ENCODE peak calls at places on chromosomes 13 and 19, in nine cellular contexts. L is AG10803, D is vagina, O is body of pancreas, Q is lower leg skin, P is psoas muscle, C is lower lobe of right lung, W is cardiac fibroblast, R is tibial nerve. J is an unnamed sample.

GRCh38 chr19:47741544-47742125 is 3.7 kb upstream of the NOP53 start:
- DNase-seq in L (no peak), D (no peak), O (no peak), Q (no peak), P (no peak), C (no peak), W (no peak), R (no peak), J (no peak)

GRCh38 chr13:79869326-79869725 is 388.4 kb downstream of the NDFIP2 start:
- DNase-seq in L (no peak), D (no peak), O (no peak), Q (no peak), P (no peak), C (no peak), W (no peak), R (no peak), J (no peak)

GRCh38 chr19:23872282-23872919 is 42.3 kb upstream of the ZNF726 start:
- DNase-seq in L (no peak), D (no peak), O (no peak), Q (no peak), P (no peak), C (no peak), W (no peak), R (no peak), J (no peak)

GRCh38 chr13:40488869-40489391 is 177.5 kb downstream of the FOXO1 start:
- DNase-seq in L (no peak), D (no peak), O (no peak), Q (peak; percentile 76), P (no peak), C (no peak), W (no peak), R (no peak), J (peak; percentile 59)

GRCh38 chr13:29105779-29106178 is 285.6 kb downstream of the MTUS2 start:
- DNase-seq in L (no peak), D (no peak), O (no peak), Q (no peak), P (no peak), C (no peak), W (no peak), R (no peak), J (no peak)

GRCh38 chr13:37595162-37595561 is 3.4 kb downstream of the POSTN start:
- DNase-seq in L (peak; percentile 46), D (no peak), O (no peak), Q (no peak), P (no peak), C (no peak), W (peak; percentile 79), R (no peak), J (no peak)

GRCh38 chr13:44373601-44374347 is at the start of gene SERP2:
- DNase-seq in L (peak; percentile 11), D (no peak), O (peak; percentile 40), Q (no peak), P (peak; percentile 33), C (no peak), W (no peak), R (no peak), J (no peak)

GRCh38 chr13:85806553-85807175 is 7.4 kb upstream of the SLITRK6 start:
- DNase-seq in L (peak; percentile 37), D (no peak), O (no peak), Q (no peak), P (no peak), C (no peak), W (peak; percentile 72), R (no peak), J (no peak)

GRCh38 chr13:30438286-30438685 is 16.0 kb downstream of the UBE2L5 start:
- DNase-seq in L (no peak), D (peak; percentile 20), O (no peak), Q (no peak), P (no peak), C (no peak), W (no peak), R (no peak), J (no peak)

GRCh38 chr13:19634129-19634740 is 776 bp downstream of the MPHOSPH8 start:
- DNase-seq in L (peak; percentile 58), D (no peak), O (peak; percentile 29), Q (no peak), P (no peak), C (no peak), W (peak; percentile 54), R (peak; percentile 26), J (no peak)

GRCh38 chr19:49113762-49114629 is at the start of gene LIN7B:
- DNase-seq in L (peak; percentile 54), D (no peak), O (peak; percentile 72), Q (peak; percentile 90), P (peak; percentile 65), C (peak; percentile 71), W (peak; percentile 72), R (no peak), J (no peak)

GRCh38 chr19:4967738-4968461 is 1.0 kb upstream of the KDM4B start:
- DNase-seq in L (peak; percentile 51), D (no peak), O (no peak), Q (no peak), P (no peak), C (no peak), W (peak; percentile 40), R (no peak), J (peak; percentile 72)

GRCh38 chr19:28963481-28964245 is 249.3 kb downstream of the UQCRFS1 start:
- DNase-seq in L (peak; percentile 33), D (no peak), O (no peak), Q (no peak), P (no peak), C (no peak), W (no peak), R (no peak), J (no peak)

GRCh38 chr19:4866595-4867424 is 657 bp downstream of the PLIN3 start:
- DNase-seq in L (peak; percentile 48), D (no peak), O (peak; percentile 51), Q (peak; percentile 94), P (peak; percentile 64), C (peak; percentile 84), W (peak; percentile 53), R (peak; percentile 66), J (peak; percentile 82)

GRCh38 chr19:13884726-13885591 is 8.0 kb downstream of the NANOS3 start:
- DNase-seq in L (no peak), D (no peak), O (peak; percentile 97), Q (no peak), P (no peak), C (no peak), W (no peak), R (no peak), J (no peak)

GRCh38 chr19:51689751-51690358 is 3.3 kb upstream of the SPACA6 start:
- DNase-seq in L (peak; percentile 35), D (no peak), O (peak; percentile 37), Q (peak; percentile 87), P (peak; percentile 52), C (peak; percentile 55), W (peak; percentile 68), R (peak; percentile 27), J (no peak)

GRCh38 chr19:38618590-38619360 is at the start of gene EIF3K:
- DNase-seq in L (peak; percentile 98), D (peak; percentile 99), O (peak; percentile 99), Q (peak; percentile 100), P (peak; percentile 99), C (peak; percentile 100), W (peak; percentile 99), R (peak; percentile 96), J (peak; percentile 99)
- H3K4me3 ChIP-seq in L (peak within 1 kb of the TSS; percentile 100), D (peak within 1 kb of the TSS; percentile 82), O (peak within 1 kb of the TSS; percentile 93), Q (peak within 1 kb of the TSS; percentile 92), P (peak within 1 kb of the TSS; percentile 95), C (peak within 1 kb of the TSS; percentile 93), W (peak within 1 kb of the TSS; percentile 98), R (peak within 1 kb of the TSS; percentile 78), J (peak within 1 kb of the TSS; percentile 95)

DNA sequence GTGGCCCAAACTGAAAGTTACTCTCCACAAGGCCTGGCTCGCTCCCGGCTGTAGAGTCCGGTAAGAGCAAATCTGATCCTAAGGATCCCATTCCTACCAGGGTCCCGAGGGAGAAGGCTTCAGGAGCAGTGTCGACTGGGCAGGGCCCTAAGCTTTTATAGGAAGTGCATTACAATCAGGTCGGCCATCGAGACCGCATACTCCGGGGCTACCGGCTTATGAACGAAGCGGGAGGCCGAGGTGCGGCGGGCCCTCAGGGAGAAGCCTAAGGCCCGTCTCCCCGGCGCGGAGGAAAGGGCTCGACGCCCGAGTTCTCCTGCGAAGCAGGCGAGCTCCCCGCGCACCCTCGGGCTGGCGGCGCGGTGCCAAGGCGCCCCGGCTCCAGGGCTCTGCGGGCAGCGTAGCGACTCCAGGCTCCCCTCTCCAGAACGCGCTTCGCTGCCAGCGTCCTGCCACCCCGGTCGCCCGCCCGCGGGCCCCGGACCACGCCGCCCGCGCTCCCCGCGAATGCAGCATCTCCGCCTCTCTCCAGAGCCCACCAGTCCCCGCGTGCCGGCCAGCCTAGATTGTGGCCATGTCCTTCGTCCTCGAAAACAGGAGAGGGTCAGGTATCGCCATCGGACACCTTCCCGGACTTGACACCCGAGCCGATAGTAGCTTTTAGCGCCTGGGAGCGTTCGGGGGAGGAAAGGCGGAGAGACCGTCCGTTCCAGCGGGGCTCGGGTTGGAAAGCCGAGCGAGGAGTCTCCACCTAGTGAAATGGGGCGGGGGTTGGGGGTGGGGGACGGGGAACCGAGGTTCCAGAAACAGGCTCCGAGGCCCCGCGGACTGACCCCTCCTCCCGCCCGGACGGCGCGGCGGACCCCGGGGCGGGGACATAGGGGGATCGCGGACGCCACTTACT is 1.3 kb downstream of the EFNB2 start:
- DNase-seq in L (peak; percentile 62), D (no peak), O (peak; percentile 42), Q (peak; percentile 89), P (peak; percentile 30), C (peak; percentile 75), W (peak; percentile 63), R (peak; percentile 44), J (peak; percentile 79)
- TF ChIP-seq CTCF in L (no peak), D (no peak), O (no peak), Q (no peak), P (no peak), C (no peak), W (peak; percentile 3), R (no peak), J (no peak)

DNA sequence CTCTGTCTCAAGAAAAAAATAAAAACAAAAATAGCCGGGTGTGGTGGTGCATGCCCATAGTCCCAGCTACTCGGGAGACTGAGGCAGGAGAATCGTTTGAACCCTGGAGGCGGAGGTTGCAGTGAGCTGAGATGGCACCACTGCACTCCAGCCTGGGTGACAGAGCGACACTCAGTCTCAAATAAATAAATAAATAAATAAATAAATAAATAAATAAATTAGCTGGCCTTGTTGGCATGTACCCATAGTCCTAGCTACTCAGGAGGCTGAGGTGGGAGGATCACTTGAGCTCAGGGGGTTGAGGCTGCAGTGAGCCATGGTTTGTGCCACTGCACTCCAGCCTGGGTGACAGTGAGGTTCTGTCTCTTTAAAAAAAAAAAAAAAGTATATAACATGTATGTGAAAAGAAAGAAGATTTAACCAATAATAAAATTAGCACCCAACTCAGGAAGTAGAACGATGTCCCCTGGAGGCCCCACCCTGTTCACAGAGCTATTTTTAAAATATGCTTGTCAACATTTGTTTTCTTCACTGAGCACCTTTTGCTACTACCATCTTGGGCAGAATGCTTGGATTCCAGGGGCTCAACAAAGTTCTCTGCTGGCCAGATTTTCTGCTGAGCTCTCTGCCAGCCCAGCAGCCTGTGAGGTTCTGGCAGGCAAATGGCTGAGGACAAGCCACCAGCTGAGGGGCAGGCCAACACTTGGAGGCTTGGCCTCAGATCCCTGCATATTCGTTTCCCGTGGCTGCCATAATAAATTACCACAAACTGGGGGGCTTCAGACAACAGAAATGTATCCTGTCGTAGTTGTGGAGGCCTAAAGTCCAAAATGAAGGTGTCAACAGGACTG is 5.1 kb downstream of the SLC25A42 start:
- DNase-seq in L (no peak), D (no peak), O (no peak), Q (no peak), P (no peak), C (no peak), W (no peak), R (no peak), J (no peak)
- H3K4me3 ChIP-seq in L (no peak overlapping the region), D (no peak overlapping the region), O (no peak overlapping the region), Q (no peak overlapping the region), P (peak overlapping the region; percentile 2), C (no peak overlapping the region), W (no peak overlapping the region), R (no peak overlapping the region), J (no peak overlapping the region)

GRCh38 chr19:6470173-6470572 is 6.1 kb downstream of the CRB3 start:
- DNase-seq in L (no peak), D (no peak), O (no peak), Q (no peak), P (no peak), C (no peak), W (no peak), R (no peak), J (no peak)
- TF ChIP-seq CTCF in L (no peak), D (no peak), O (no peak), Q (no peak), P (no peak), C (no peak), W (no peak), R (no peak), J (no peak)

J was measured in coronary artery.